ENCODE peak calls at places on chromosomes 4 and X, in seven cellular contexts. R, X, O, G, A, F and Z are unnamed samples.

GRCh38 chr4:168993724-168994510 is 16.1 kb downstream of the CBR4 start:
- DNase-seq in R (no peak), X (peak), O (peak), G (no peak), A (no peak), F (no peak), Z (no peak)

GRCh38 chr4:146333187-146333894 is 119.0 kb downstream of the REELD1 start:
- DNase-seq in R (no peak), X (peak), O (no peak), G (peak), A (no peak), F (no peak), Z (peak)

GRCh38 chr4:17480530-17480929 is 31.4 kb downstream of the QDPR start:
- DNase-seq in R (no peak), X (no peak), O (no peak), G (no peak), A (no peak), F (no peak), Z (no peak)

GRCh38 chrX:146278381-146278780 is 460.8 kb downstream of the SLITRK2 start:
- DNase-seq in R (no peak), X (no peak), O (no peak), G (peak), A (no peak), F (no peak), Z (no peak)

GRCh38 chr4:138510053-138510452 is 267.9 kb upstream of the SLC7A11 start:
- DNase-seq in R (no peak), X (no peak), O (no peak), G (no peak), A (no peak), F (no peak), Z (no peak)

GRCh38 chrX:132023896-132024386 is 839 bp downstream of the STK26 start:
- DNase-seq in R (no peak), X (peak), O (peak), G (peak), A (peak), F (no peak), Z (no peak)

GRCh38 chr4:156673483-156673882 is 298.1 kb downstream of the PDGFC start:
- DNase-seq in R (no peak), X (peak), O (no peak), G (no peak), A (no peak), F (no peak), Z (no peak)

GRCh38 chr4:166077782-166078181 is 204.7 kb downstream of the TLL1 start:
- DNase-seq in R (no peak), X (no peak), O (no peak), G (no peak), A (no peak), F (no peak), Z (no peak)

GRCh38 chr4:127967141-127967775 is 2.1 kb downstream of the ABHD18 start:
- DNase-seq in R (no peak), X (peak), O (no peak), G (no peak), A (no peak), F (no peak), Z (no peak)

GRCh38 chrX:41148553-41148952 is 63.3 kb downstream of the USP9X start:
- DNase-seq in R (no peak), X (peak), O (no peak), G (no peak), A (no peak), F (no peak), Z (no peak)

GRCh38 chr4:47862297-47862696 is 24.4 kb upstream of the CORIN start:
- DNase-seq in R (no peak), X (peak), O (no peak), G (no peak), A (no peak), F (no peak), Z (no peak)

GRCh38 chr4:124092101-124093057 is 620.2 kb downstream of the ANKRD50 start:
- DNase-seq in R (no peak), X (peak), O (no peak), G (no peak), A (no peak), F (no peak), Z (peak)

GRCh38 chr4:42397635-42398447 is 553 bp downstream of the SHISA3 start:
- DNase-seq in R (no peak), X (peak), O (peak), G (no peak), A (peak), F (no peak), Z (no peak)

GRCh38 chr4:138952405-138952804 is 63.2 kb upstream of the NOCT start:
- DNase-seq in R (no peak), X (no peak), O (no peak), G (no peak), A (no peak), F (no peak), Z (no peak)

GRCh38 chr4:189771696-189772361 is 168.8 kb upstream of the FRG1 start:
- DNase-seq in R (no peak), X (no peak), O (no peak), G (no peak), A (no peak), F (no peak), Z (no peak)

GRCh38 chrX:49270249-49270921 is 792 bp downstream of the PPP1R3F start:
- DNase-seq in R (no peak), X (peak), O (no peak), G (peak), A (no peak), F (no peak), Z (no peak)

GRCh38 chr4:157052429-157053040 is 23.4 kb upstream of the GLRB start:
- DNase-seq in R (no peak), X (no peak), O (no peak), G (no peak), A (no peak), F (no peak), Z (no peak)

GRCh38 chr4:8891646-8892555 is 20.3 kb upstream of the HMX1 start:
- DNase-seq in R (no peak), X (no peak), O (no peak), G (no peak), A (no peak), F (no peak), Z (no peak)

GRCh38 chr4:117326091-117326490 is 240.7 kb upstream of the TRAM1L1 start:
- DNase-seq in R (no peak), X (no peak), O (no peak), G (no peak), A (no peak), F (no peak), Z (no peak)

GRCh38 chr4:4627111-4627510 is 85.3 kb upstream of the STX18 start:
- DNase-seq in R (no peak), X (no peak), O (no peak), G (no peak), A (no peak), F (no peak), Z (no peak)

GRCh38 chr4:91031761-91032160 is 904.6 kb downstream of the CCSER1 start:
- DNase-seq in R (no peak), X (no peak), O (no peak), G (no peak), A (no peak), F (no peak), Z (no peak)

GRCh38 chrX:103276581-103277002 is at the start of gene TCEAL5:
- DNase-seq in R (no peak), X (no peak), O (peak), G (no peak), A (no peak), F (no peak), Z (no peak)

GRCh38 chr4:159065513-159066240 is 37.2 kb upstream of the RAPGEF2 start:
- DNase-seq in R (no peak), X (no peak), O (no peak), G (no peak), A (no peak), F (no peak), Z (no peak)

GRCh38 chr4:85555210-85555609 is 80.3 kb downstream of the ARHGAP24 start:
- DNase-seq in R (no peak), X (peak), O (no peak), G (no peak), A (no peak), F (no peak), Z (no peak)

GRCh38 chrX:133544105-133544504 is 128.8 kb upstream of the GPC4 start:
- DNase-seq in R (no peak), X (peak), O (no peak), G (no peak), A (no peak), F (no peak), Z (no peak)

GRCh38 chrX:41118156-41118555 is 32.9 kb downstream of the USP9X start:
- DNase-seq in R (no peak), X (no peak), O (no peak), G (no peak), A (no peak), F (no peak), Z (no peak)

GRCh38 chr4:52718123-52718522 is 33.1 kb downstream of the ERVMER34-1 start:
- DNase-seq in R (no peak), X (no peak), O (no peak), G (no peak), A (no peak), F (no peak), Z (no peak)

DNA sequence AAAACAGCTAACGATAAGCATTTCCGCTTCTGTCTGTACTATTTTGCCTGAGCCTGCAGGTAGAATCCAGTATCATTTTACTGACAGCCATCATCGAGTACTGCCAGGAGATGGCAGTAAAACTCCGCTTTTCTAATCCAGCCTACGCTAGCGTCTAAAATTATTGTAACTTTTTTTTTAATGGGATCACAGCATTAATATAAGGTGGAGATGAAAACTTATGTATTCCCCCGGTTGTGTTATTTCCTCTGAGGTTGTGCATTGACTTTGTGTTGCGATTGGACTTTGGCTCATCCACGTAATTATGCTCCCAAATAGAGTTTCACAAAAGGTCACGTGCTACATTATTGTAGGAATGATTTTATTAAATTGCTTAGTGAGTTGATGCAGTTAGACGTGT is 248.1 kb downstream of the C4orf33 start:
- DNase-seq in R (no peak), X (peak), O (peak), G (peak), A (no peak), F (peak), Z (peak)
- TF ChIP-seq CTCF in R (peak), X (peak), O (peak), G (peak), A (peak), F (peak), Z (peak)

GRCh38 chrX:84189125-84189524 is 1.1 kb upstream of the RPS6KA6 start:
- DNase-seq in R (no peak), X (no peak), O (no peak), G (no peak), A (no peak), F (no peak), Z (no peak)

GRCh38 chrX:84188320-84188834 is 378 bp upstream of the RPS6KA6 start:
- DNase-seq in R (peak), X (peak), O (peak), G (peak), A (peak), F (no peak), Z (no peak)

GRCh38 chrX:84192006-84192405 is 4.0 kb upstream of the RPS6KA6 start:
- DNase-seq in R (no peak), X (no peak), O (no peak), G (no peak), A (no peak), F (no peak), Z (no peak)

GRCh38 chrX:84186603-84187358 is 1.2 kb downstream of the RPS6KA6 start:
- DNase-seq in R (no peak), X (no peak), O (peak), G (peak), A (no peak), F (no peak), Z (no peak)

GRCh38 chrX:84187501-84188319 is at the start of gene RPS6KA6:
- DNase-seq in R (peak), X (peak), O (peak), G (peak), A (peak), F (no peak), Z (no peak)
- H3K4me3 ChIP-seq in R (peak), X (peak), O (peak), G (peak), A (peak), F (peak), Z (peak)

DNA sequence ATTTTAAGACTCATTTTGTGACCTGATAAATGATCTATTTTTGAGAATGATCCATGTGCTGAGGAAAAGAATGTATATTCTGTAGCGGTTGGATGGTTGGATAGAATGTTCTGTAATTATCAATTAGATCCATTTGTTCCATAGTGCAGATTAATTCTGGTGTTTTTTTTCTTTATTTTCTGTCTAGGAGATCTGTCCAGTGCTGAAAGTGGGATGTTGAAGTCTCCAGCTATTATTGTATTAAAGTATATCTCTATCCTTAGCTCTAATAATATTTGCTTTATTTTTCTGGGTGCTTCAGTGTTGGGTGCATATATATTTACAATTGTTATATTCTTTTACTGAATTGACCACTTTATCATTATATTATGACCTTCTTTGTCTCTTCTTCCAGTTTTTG is 1344.9 kb upstream of the TENM3 start:
- DNase-seq in R (no peak), X (no peak), O (no peak), G (no peak), A (no peak), F (no peak), Z (no peak)
- TF ChIP-seq CTCF in R (no peak), X (no peak), O (no peak), G (no peak), A (no peak), F (no peak), Z (no peak)

DNA sequence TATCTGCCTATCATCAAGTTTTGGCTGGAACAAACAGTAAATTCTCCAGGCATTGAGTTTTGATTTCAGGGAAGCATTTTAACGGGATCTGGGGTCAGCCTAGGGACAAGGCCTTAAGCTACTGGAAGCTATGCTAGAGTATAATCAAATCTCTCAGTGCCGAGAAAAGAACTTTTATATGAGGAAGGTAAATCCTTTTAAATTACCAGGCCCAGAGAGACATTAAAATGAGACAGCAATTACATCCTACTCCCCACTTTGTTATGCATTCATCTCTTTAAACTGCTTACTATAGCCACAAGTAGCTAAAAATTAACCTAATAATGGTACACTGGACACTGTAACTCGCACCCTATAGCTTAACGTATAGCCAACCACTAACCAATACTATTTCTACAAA is 1.9 kb upstream of the NUDT9 start:
- DNase-seq in R (no peak), X (no peak), O (no peak), G (no peak), A (no peak), F (no peak), Z (no peak)
- H3K4me3 ChIP-seq in R (no peak), X (no peak), O (no peak), G (no peak), A (no peak), F (no peak), Z (peak)

DNA sequence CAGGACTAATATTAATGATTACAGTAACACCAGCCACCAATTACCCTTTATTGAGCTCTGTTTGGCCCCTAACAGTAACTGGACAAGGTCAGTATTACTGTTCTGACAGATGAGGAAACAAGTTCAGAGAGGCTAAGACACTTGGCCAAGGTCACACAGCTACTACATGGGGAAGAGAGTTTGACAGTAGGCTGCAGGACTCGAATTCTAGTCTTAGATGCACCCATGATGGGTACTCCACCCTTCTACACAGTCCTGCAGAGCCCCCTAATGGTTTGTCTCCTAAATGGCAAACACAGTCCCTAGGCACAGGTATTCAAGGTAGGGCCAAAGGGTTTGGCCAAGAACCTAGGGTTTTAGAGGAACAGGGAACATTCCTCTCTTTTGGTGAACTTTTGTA is 93.9 kb downstream of the NSUN7 start:
- DNase-seq in R (no peak), X (no peak), O (no peak), G (peak), A (no peak), F (no peak), Z (no peak)
- TF ChIP-seq CTCF in R (no peak), X (no peak), O (no peak), G (no peak), A (no peak), F (peak), Z (peak)

DNA sequence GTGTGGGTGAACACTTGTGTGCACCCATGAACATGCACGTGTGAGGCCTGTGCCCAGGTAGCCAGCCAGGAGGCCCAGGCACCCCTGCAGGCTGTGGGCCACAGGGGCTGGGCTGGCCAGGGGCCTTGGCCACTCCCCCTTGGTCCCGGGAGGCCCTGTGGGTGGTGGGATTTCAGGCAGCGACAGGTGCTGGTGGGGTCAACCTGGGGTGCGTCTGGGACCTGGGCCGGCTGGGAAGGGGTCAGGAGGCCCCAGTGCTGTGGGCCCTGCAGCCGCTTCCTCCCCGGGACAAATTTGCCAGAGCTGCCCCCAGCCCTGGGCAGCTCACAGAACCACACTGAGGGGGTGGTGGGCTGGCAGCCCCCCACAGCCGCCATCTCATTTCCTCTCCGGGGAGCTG is 7.9 kb downstream of the FGFRL1 start:
- DNase-seq in R (no peak), X (no peak), O (no peak), G (no peak), A (no peak), F (no peak), Z (no peak)
- H3K4me3 ChIP-seq in R (no peak), X (no peak), O (no peak), G (no peak), A (no peak), F (no peak), Z (no peak)

GRCh38 chr4:10893417-10893816 is 208.8 kb upstream of the CLNK start:
- DNase-seq in R (no peak), X (no peak), O (no peak), G (peak), A (no peak), F (no peak), Z (no peak)
- TF ChIP-seq CTCF in R (no peak), X (peak), O (no peak), G (no peak), A (peak), F (peak), Z (peak)

GRCh38 chr4:55238407-55238806 is 107.6 kb upstream of the SRD5A3 start:
- DNase-seq in R (no peak), X (no peak), O (no peak), G (no peak), A (no peak), F (no peak), Z (no peak)
- H3K4me3 ChIP-seq in R (no peak), X (no peak), O (no peak), G (no peak), A (no peak), F (no peak), Z (no peak)

GRCh38 chr4:6389426-6389825 is 83.0 kb downstream of the PPP2R2C start:
- DNase-seq in R (no peak), X (no peak), O (no peak), G (no peak), A (no peak), F (no peak), Z (no peak)

GRCh38 chr4:6391186-6391851 is 81.1 kb downstream of the PPP2R2C start:
- DNase-seq in R (no peak), X (no peak), O (no peak), G (no peak), A (peak), F (no peak), Z (no peak)

GRCh38 chr4:6391852-6392188 is 80.6 kb downstream of the PPP2R2C start:
- DNase-seq in R (no peak), X (no peak), O (no peak), G (no peak), A (no peak), F (peak), Z (no peak)

GRCh38 chr4:6388713-6389112 is 83.7 kb downstream of the PPP2R2C start:
- DNase-seq in R (no peak), X (no peak), O (no peak), G (no peak), A (no peak), F (no peak), Z (no peak)

GRCh38 chr4:6390357-6390756 is 82.1 kb downstream of the PPP2R2C start:
- DNase-seq in R (no peak), X (no peak), O (no peak), G (no peak), A (peak), F (no peak), Z (no peak)
- TF ChIP-seq CTCF in R (no peak), X (no peak), O (no peak), G (no peak), A (no peak), F (no peak), Z (no peak)

GRCh38 chr4:26267087-26267486 is 53.7 kb upstream of the RBPJ start:
- DNase-seq in R (peak), X (peak), O (no peak), G (peak), A (no peak), F (no peak), Z (peak)
- H3K4me3 ChIP-seq in R (no peak), X (no peak), O (no peak), G (no peak), A (no peak), F (no peak), Z (no peak)